ENCODE peak calls at places on chromosomes 11 and 22, in five cellular contexts. U is foreskin keratinocyte; L is lower lobe of right lung; M is CD4-positive, CD25-positive, alpha-beta regulatory T cell; E is upper lobe of right lung. J is an unnamed sample.

GRCh38 chr11:47327025-47327424 is 25.5 kb downstream of the MYBPC3 start:
- DNase-seq in U (no peak), L (peak), M (no peak), E (no peak), J (peak)

GRCh38 chr11:75313457-75314272 is 37.8 kb downstream of the ARRB1 start:
- DNase-seq in U (no peak), L (peak), M (no peak), E (peak), J (no peak)

GRCh38 chr11:32435947-32436750 is 810 bp upstream of the WT1 start:
- DNase-seq in U (no peak), L (no peak), M (no peak), E (no peak), J (no peak)

GRCh38 chr11:103619938-103620337 is 416.5 kb upstream of the DDI1 start:
- DNase-seq in U (no peak), L (no peak), M (no peak), E (no peak), J (no peak)

GRCh38 chr11:106917973-106918372 is 100.3 kb downstream of the GUCY1A2 start:
- DNase-seq in U (no peak), L (no peak), M (no peak), E (no peak), J (no peak)

GRCh38 chr11:123080023-123080422 is 18.1 kb upstream of the HSPA8 start:
- DNase-seq in U (no peak), L (no peak), M (no peak), E (no peak), J (no peak)

GRCh38 chr22:23862103-23862502 is 4.4 kb downstream of the SLC2A11 start:
- DNase-seq in U (no peak), L (peak), M (peak), E (no peak), J (no peak)

GRCh38 chr22:27331526-27332281 is 469.9 kb downstream of the MN1 start:
- DNase-seq in U (no peak), L (peak), M (no peak), E (peak), J (no peak)

GRCh38 chr11:111633756-111634362 is 31.6 kb downstream of the SIK2 start:
- DNase-seq in U (no peak), L (no peak), M (no peak), E (no peak), J (no peak)

GRCh38 chr11:35747638-35748037 is 85.1 kb downstream of the TRIM44 start:
- DNase-seq in U (no peak), L (no peak), M (no peak), E (no peak), J (no peak)

GRCh38 chr11:1837171-1838076 is 1.4 kb upstream of the TNNI2 start:
- DNase-seq in U (no peak), L (peak), M (peak), E (peak), J (no peak)

GRCh38 chr11:106172389-106172991 is 95.0 kb downstream of the AASDHPPT start:
- DNase-seq in U (no peak), L (no peak), M (no peak), E (no peak), J (no peak)

GRCh38 chr11:20873054-20873453 is 203.7 kb downstream of the NELL1 start:
- DNase-seq in U (no peak), L (no peak), M (no peak), E (no peak), J (no peak)

GRCh38 chr22:31861226-31861840 is 83.0 kb upstream of the YWHAH start:
- DNase-seq in U (no peak), L (no peak), M (no peak), E (no peak), J (no peak)

GRCh38 chr11:1481861-1482441 is 4.6 kb downstream of the MOB2 start:
- DNase-seq in U (no peak), L (peak), M (no peak), E (peak), J (no peak)

DNA sequence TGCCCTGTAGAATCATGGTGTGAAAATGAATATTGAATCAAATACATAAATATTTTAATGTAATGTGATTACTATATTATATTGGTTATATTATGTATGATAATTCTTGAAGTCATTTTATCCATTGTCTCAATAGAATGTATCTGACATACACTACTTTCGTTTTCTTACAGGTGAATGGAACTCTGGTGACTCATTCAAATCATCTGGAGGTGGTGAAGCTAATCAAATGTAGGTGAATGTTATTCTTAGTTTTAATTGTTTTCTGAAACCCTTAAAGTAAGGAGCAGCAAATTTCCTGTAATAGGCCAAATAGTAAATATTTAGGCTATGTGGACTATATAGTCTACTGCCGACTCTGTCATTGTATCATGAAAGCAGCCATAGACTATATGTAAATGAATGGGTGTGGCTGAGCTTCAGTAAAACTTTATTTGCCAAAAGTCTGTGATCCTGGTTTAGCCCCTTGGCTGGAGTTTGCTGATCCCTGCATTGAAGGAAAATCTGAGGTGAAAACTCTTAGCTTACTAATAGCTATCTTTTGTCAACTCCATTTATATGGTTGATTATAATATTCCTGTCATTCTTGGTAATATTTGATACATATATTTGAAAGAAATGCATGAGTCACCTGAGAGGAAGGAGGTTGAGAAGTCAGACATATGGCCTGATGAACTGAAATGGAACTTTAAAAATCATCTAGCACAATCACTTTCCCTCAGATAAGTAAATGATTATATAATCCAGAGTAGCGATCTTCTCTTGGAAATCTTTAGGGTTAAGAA is 87.2 kb upstream of the GRIK4 start:
- DNase-seq in U (no peak), L (no peak), M (no peak), E (no peak), J (no peak)
- H3K27ac ChIP-seq in U (no peak), L (no peak), M (no peak), E (no peak), J (no peak)

GRCh38 chr11:102111011-102111786 is 952 bp downstream of the YAP1 start:
- DNase-seq in U (peak), L (peak), M (no peak), E (peak), J (peak)

GRCh38 chr11:102109896-102110760 is at the start of gene YAP1:
- DNase-seq in U (peak), L (peak), M (peak), E (peak), J (peak)

GRCh38 chr11:102112654-102112926 is 2.3 kb downstream of the YAP1 start:
- DNase-seq in U (no peak), L (no peak), M (no peak), E (no peak), J (no peak)

GRCh38 chr11:102111787-102112653 is 1.8 kb downstream of the YAP1 start:
- DNase-seq in U (peak), L (no peak), M (no peak), E (no peak), J (peak)

GRCh38 chr11:102110761-102111010 is 439 bp downstream of the YAP1 start:
- DNase-seq in U (no peak), L (no peak), M (no peak), E (no peak), J (no peak)
- H3K27ac ChIP-seq in U (peak), L (peak), M (no peak), E (peak), J (peak)

DNA sequence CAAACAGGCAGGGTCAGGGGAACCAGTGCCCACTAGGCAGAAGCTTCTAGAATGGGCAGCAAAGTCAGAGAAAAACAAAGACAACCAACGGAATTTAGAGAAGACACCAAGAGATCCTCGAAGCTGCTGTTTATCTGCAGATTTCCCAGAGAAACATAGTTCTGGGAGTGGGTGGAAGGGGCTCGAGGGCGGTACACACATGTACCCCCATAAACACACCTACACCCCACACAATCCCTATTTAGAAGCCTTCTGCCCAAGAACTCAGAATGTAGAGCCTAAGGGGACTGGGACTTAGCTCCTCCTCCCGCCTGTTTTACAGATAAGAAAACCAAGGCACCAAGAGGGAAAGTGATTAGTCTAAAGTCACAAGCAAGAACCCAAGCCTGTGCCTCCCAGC is 6.4 kb downstream of the NPTXR start:
- DNase-seq in U (no peak), L (no peak), M (no peak), E (no peak), J (no peak)
- H3K27ac ChIP-seq in U (no peak), L (no peak), M (no peak), E (no peak), J (no peak)

DNA sequence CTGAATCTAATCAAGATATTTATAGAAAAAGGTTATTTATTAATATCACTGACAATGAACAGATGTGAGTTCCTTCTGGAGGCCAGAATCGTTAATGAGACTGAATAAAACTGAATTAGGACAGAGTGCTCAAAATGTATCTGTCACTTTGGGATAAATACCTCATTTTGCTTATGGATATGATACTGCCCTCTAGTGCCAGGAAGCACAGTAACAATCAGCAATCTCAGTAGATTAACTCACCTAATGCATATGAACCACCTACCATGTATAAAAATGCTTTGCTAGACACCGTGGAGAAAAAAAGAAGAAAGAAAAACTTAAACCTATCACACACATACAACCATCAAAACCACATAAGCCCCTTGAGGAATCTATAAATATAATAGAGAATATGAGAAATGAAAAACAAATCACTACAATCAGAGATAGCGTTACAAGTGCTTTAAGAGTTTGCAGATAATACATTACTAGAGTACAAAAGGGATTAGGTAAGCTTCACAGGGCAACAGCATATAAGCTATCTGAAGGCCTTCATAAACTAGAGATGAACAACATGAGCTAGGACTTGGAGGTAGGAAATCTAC is 117.4 kb downstream of the SGSM3 start:
- DNase-seq in U (no peak), L (no peak), M (peak), E (no peak), J (no peak)
- H3K27ac ChIP-seq in U (no peak), L (no peak), M (no peak), E (no peak), J (peak)

GRCh38 chr22:50101870-50102565 is 12.2 kb downstream of the MOV10L1 start:
- DNase-seq in U (no peak), L (no peak), M (no peak), E (no peak), J (no peak)
- H3K27ac ChIP-seq in U (no peak), L (no peak), M (no peak), E (no peak), J (no peak)